ENCODE peak calls at places on chromosomes 12 and 14, in six cellular contexts. H is upper lobe of right lung, T is cardiac muscle cell, W is sigmoid colon, D is A549, M is adrenal gland. J is an unnamed sample.

GRCh38 chr12:41512531-41512930 is 324.4 kb downstream of the PDZRN4 start:
- DNase-seq in H (no peak), T (peak; percentile 3), W (no peak), D (no peak), M (no peak), J (no peak)

GRCh38 chr12:92971869-92972524 is 42.9 kb upstream of the EEA1 start:
- DNase-seq in H (no peak), T (peak; percentile 75), W (no peak), D (no peak), M (no peak), J (no peak)

GRCh38 chr12:15050664-15051063 is 77.8 kb downstream of the PDE6H start:
- DNase-seq in H (no peak), T (peak; percentile 48), W (peak; percentile 67), D (no peak), M (no peak), J (no peak)

GRCh38 chr12:94994312-94994711 is 9.2 kb downstream of the NDUFA12 start:
- DNase-seq in H (no peak), T (peak; percentile 58), W (no peak), D (peak; percentile 57), M (no peak), J (no peak)

GRCh38 chr14:59829941-59830734 is 40.4 kb downstream of the RTN1 start:
- DNase-seq in H (no peak), T (peak; percentile 4), W (no peak), D (no peak), M (no peak), J (no peak)

GRCh38 chr14:22558221-22558913 is 30.7 kb downstream of the DAD1 start:
- DNase-seq in H (no peak), T (no peak), W (no peak), D (no peak), M (no peak), J (no peak)

GRCh38 chr14:68628605-68629310 is 164.1 kb downstream of the ZFP36L1 start:
- DNase-seq in H (peak; percentile 79), T (no peak), W (no peak), D (no peak), M (peak; percentile 49), J (no peak)

GRCh38 chr14:37550511-37550910 is 44.5 kb downstream of the FOXA1 start:
- DNase-seq in H (no peak), T (peak; percentile 60), W (no peak), D (no peak), M (no peak), J (no peak)

GRCh38 chr12:75526655-75527511 is 15.5 kb upstream of the KRR1 start:
- DNase-seq in H (no peak), T (peak; percentile 76), W (peak; percentile 47), D (peak; percentile 48), M (no peak), J (no peak)

GRCh38 chr12:55188974-55189556 is 31.8 kb upstream of the OR10A7 start:
- DNase-seq in H (no peak), T (peak; percentile 87), W (no peak), D (peak; percentile 43), M (no peak), J (no peak)

GRCh38 chr14:39272918-39273317 is 39.2 kb downstream of the MIA2 start:
- DNase-seq in H (no peak), T (no peak), W (no peak), D (no peak), M (no peak), J (no peak)

GRCh38 chr14:54396493-54397335 is at the start of gene CDKN3:
- DNase-seq in H (peak; percentile 98), T (peak; percentile 99), W (peak; percentile 99), D (peak; percentile 97), M (peak; percentile 100), J (peak; percentile 97)
- TF ChIP-seq CTCF in H (peak; percentile 62), T (peak; percentile 28), W (no peak), D (no peak), M (peak; percentile 60), J (peak; percentile 25)

GRCh38 chr14:102507026-102507860 is 2.3 kb downstream of the ANKRD9 start:
- DNase-seq in H (peak; percentile 62), T (peak; percentile 51), W (no peak), D (no peak), M (no peak), J (no peak)

GRCh38 chr14:102507891-102508312 is 1.7 kb downstream of the ANKRD9 start:
- DNase-seq in H (peak; percentile 61), T (no peak), W (no peak), D (no peak), M (no peak), J (no peak)

GRCh38 chr14:102508774-102509743 is 517 bp downstream of the ANKRD9 start:
- DNase-seq in H (peak; percentile 86), T (peak; percentile 45), W (peak; percentile 91), D (no peak), M (peak; percentile 82), J (peak; percentile 89)

GRCh38 chr14:102509744-102510615 is at the start of gene ANKRD9:
- DNase-seq in H (peak; percentile 98), T (peak; percentile 96), W (peak; percentile 98), D (peak; percentile 92), M (peak; percentile 98), J (peak; percentile 97)

GRCh38 chr14:102508410-102508773 is 1.2 kb downstream of the ANKRD9 start:
- DNase-seq in H (peak; percentile 74), T (no peak), W (no peak), D (peak; percentile 60), M (no peak), J (no peak)
- H3K4me3 ChIP-seq in H (peak overlapping the region; percentile 57), T (peak overlapping the region; percentile 32), W (peak overlapping the region; percentile 70), D (peak overlapping the region; percentile 89), M (no peak overlapping the region), J (peak overlapping the region; percentile 40)

GRCh38 chr12:121630791-121631190 is 4.5 kb downstream of the ORAI1 start:
- DNase-seq in H (no peak), T (no peak), W (no peak), D (no peak), M (no peak), J (no peak)
- H3K4me1 ChIP-seq in H (peaks cover 42% of the 10 kb centered on the region), T (peaks cover 42% of the 10 kb centered on the region), W (peaks cover 53% of the 10 kb centered on the region), D (peaks cover 36% of the 10 kb centered on the region), M (peaks cover 52% of the 10 kb centered on the region), J (peaks cover 9% of the 10 kb centered on the region)

GRCh38 chr12:77049767-77050353 is 15.5 kb downstream of the E2F7 start:
- DNase-seq in H (no peak), T (peak; percentile 74), W (no peak), D (peak; percentile 50), M (no peak), J (no peak)
- TF ChIP-seq CTCF in H (peak; percentile 83), T (peak; percentile 77), W (no peak), D (peak; percentile 90), M (peak; percentile 66), J (peak; percentile 68)

GRCh38 chr12:31321565-31322228 is 4.3 kb downstream of the SINHCAF start:
- DNase-seq in H (no peak), T (peak; percentile 58), W (no peak), D (no peak), M (no peak), J (no peak)
- H3K4me3 ChIP-seq in H (no peak overlapping the region), T (peak overlapping the region; percentile 87), W (no peak overlapping the region), D (no peak overlapping the region), M (no peak overlapping the region), J (no peak overlapping the region)

GRCh38 chr14:100138955-100139354 is 20.5 kb downstream of the DEGS2 start:
- DNase-seq in H (no peak), T (no peak), W (no peak), D (no peak), M (no peak), J (no peak)
- H3K4me1 ChIP-seq in H (peaks cover 29% of the 10 kb centered on the region), T (peaks cover 11% of the 10 kb centered on the region), W (no peaks in the 10 kb centered on the region), D (peaks cover 8% of the 10 kb centered on the region), M (no peaks in the 10 kb centered on the region), J (no peaks in the 10 kb centered on the region)

GRCh38 chr12:26524862-26525465 is 308.0 kb downstream of the ITPR2 start:
- DNase-seq in H (no peak), T (peak; percentile 40), W (no peak), D (no peak), M (peak; percentile 76), J (no peak)
- TF ChIP-seq CTCF in H (peak; percentile 63), T (peak; percentile 57), W (no peak), D (peak; percentile 37), M (peak; percentile 33), J (peak; percentile 32)

GRCh38 chr12:121391619-121392324 is 8.1 kb upstream of the RNF34 start:
- DNase-seq in H (no peak), T (peak; percentile 83), W (no peak), D (no peak), M (peak; percentile 60), J (no peak)
- H3K4me3 ChIP-seq in H (peak overlapping the region; percentile 31), T (no peak overlapping the region), W (peak overlapping the region; percentile 1), D (no peak overlapping the region), M (no peak overlapping the region), J (no peak overlapping the region)

DNA sequence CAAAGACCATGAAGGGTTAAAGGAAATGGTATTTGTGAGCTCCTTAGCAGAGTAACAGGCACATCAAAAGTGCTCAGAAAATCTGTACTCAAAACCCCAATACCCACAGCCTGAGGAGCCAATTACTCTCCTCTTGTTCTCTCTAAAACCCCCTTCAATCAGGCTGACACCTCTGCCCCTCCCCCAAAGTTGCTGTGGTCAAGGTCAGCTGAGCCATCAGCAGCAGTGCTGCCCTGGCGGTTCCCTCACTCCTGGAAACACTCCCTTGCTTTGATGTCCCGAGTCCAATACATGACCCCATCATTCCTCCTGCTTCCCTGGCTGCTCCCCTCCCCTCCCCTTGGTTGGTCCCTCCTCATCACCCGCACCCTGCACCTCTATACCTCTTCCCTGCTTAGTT is 57.2 kb upstream of the C14orf132 start:
- DNase-seq in H (no peak), T (no peak), W (no peak), D (no peak), M (no peak), J (no peak)
- H3K4me1 ChIP-seq in H (no peaks in the 10 kb centered on the region), T (no peaks in the 10 kb centered on the region), W (no peaks in the 10 kb centered on the region), D (no peaks in the 10 kb centered on the region), M (no peaks in the 10 kb centered on the region), J (no peaks in the 10 kb centered on the region)

DNA sequence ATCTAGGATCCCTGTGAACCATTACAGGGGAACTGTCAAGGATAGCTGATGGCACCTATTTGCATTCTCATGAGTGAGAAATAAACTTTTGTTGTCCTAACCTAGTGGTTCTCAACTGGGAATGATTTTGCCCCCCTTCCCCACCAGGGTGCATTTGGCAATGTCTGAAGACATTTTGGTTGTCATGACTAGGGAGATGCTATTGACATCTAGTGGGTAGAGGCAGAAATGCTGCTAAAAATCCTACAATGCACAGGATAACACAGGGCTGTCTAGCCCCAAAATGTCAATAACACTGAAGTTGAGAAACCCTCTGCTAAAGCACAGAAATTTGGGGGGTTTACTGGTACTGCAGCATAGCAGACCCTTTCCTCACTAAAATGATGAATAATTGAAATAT is 140.9 kb upstream of the SRRM4 start:
- DNase-seq in H (no peak), T (no peak), W (no peak), D (no peak), M (no peak), J (no peak)
- TF ChIP-seq CTCF in H (no peak), T (no peak), W (peak; percentile 6), D (no peak), M (no peak), J (no peak)

J was measured in left lung.